ENCODE peak calls at places on chromosomes 4 and X, in seven cellular contexts. One of them, this sample, is unnamed.

GRCh38 chrX:154082396-154083133 is 15.0 kb downstream of the MECP2 start:
- DNase-seq in GM23338: no peak
- DNase-seq in OCI-LY7: no peak
- DNase-seq in neural progenitor cell: no peak
- DNase-seq in GM23248: peak; percentile 79
- DNase-seq in K562: peak; percentile 4
- DNase-seq in IMR-90: peak; percentile 76
- DNase-seq in this sample: no peak

GRCh38 chr4:41009411-41009810 is 204.9 kb downstream of the APBB2 start:
- DNase-seq in GM23338: no peak
- DNase-seq in OCI-LY7: no peak
- DNase-seq in neural progenitor cell: no peak
- DNase-seq in GM23248: peak; percentile 82
- DNase-seq in K562: no peak
- DNase-seq in IMR-90: peak; percentile 87
- DNase-seq in this sample: no peak

GRCh38 chr4:36241771-36242170 is 2.5 kb downstream of the ARAP2 start:
- DNase-seq in GM23338: no peak
- DNase-seq in OCI-LY7: peak; percentile 45
- DNase-seq in neural progenitor cell: no peak
- DNase-seq in GM23248: no peak
- DNase-seq in K562: no peak
- DNase-seq in IMR-90: no peak
- DNase-seq in this sample: no peak

GRCh38 chr4:164949448-164950118 is 27.9 kb downstream of the TRIM61 start:
- DNase-seq in GM23338: peak; percentile 65
- DNase-seq in OCI-LY7: peak; percentile 44
- DNase-seq in neural progenitor cell: peak; percentile 62
- DNase-seq in GM23248: peak; percentile 50
- DNase-seq in K562: no peak
- DNase-seq in IMR-90: no peak
- DNase-seq in this sample: peak; percentile 75

GRCh38 chr4:85318415-85318814 is 156.5 kb upstream of the ARHGAP24 start:
- DNase-seq in GM23338: no peak
- DNase-seq in OCI-LY7: no peak
- DNase-seq in neural progenitor cell: no peak
- DNase-seq in GM23248: no peak
- DNase-seq in K562: no peak
- DNase-seq in IMR-90: no peak
- DNase-seq in this sample: no peak

GRCh38 chr4:172042714-172043114 is 229.5 kb downstream of the GALNTL6 start:
- DNase-seq in GM23338: no peak
- DNase-seq in OCI-LY7: no peak
- DNase-seq in neural progenitor cell: no peak
- DNase-seq in GM23248: no peak
- DNase-seq in K562: no peak
- DNase-seq in IMR-90: no peak
- DNase-seq in this sample: no peak

GRCh38 chrX:38675856-38676255 is 114.5 kb downstream of the TSPAN7 start:
- DNase-seq in GM23338: no peak
- DNase-seq in OCI-LY7: no peak
- DNase-seq in neural progenitor cell: no peak
- DNase-seq in GM23248: no peak
- DNase-seq in K562: no peak
- DNase-seq in IMR-90: no peak
- DNase-seq in this sample: no peak

GRCh38 chr4:74540193-74540592 is 95.3 kb downstream of the AREG start:
- DNase-seq in GM23338: no peak
- DNase-seq in OCI-LY7: no peak
- DNase-seq in neural progenitor cell: no peak
- DNase-seq in GM23248: peak; percentile 89
- DNase-seq in K562: no peak
- DNase-seq in IMR-90: peak; percentile 72
- DNase-seq in this sample: no peak

GRCh38 chr4:125704726-125705125 is 390.0 kb downstream of the FAT4 start:
- DNase-seq in GM23338: peak; percentile 55
- DNase-seq in OCI-LY7: no peak
- DNase-seq in neural progenitor cell: no peak
- DNase-seq in GM23248: peak; percentile 37
- DNase-seq in K562: no peak
- DNase-seq in IMR-90: peak; percentile 37
- DNase-seq in this sample: peak; percentile 47

GRCh38 chr4:152063301-152064235 is 302.8 kb upstream of the GATB start:
- DNase-seq in GM23338: peak; percentile 35
- DNase-seq in OCI-LY7: no peak
- DNase-seq in neural progenitor cell: no peak
- DNase-seq in GM23248: peak; percentile 50
- DNase-seq in K562: no peak
- DNase-seq in IMR-90: no peak
- DNase-seq in this sample: peak; percentile 47

GRCh38 chrX:15203694-15204093 is 66.2 kb downstream of the ASB9 start:
- DNase-seq in GM23338: no peak
- DNase-seq in OCI-LY7: no peak
- DNase-seq in neural progenitor cell: no peak
- DNase-seq in GM23248: no peak
- DNase-seq in K562: no peak
- DNase-seq in IMR-90: no peak
- DNase-seq in this sample: no peak

GRCh38 chrX:63561425-63561824 is 210.3 kb upstream of the SPIN4 start:
- DNase-seq in GM23338: no peak
- DNase-seq in OCI-LY7: no peak
- DNase-seq in neural progenitor cell: no peak
- DNase-seq in GM23248: peak; percentile 14
- DNase-seq in K562: no peak
- DNase-seq in IMR-90: no peak
- DNase-seq in this sample: no peak

GRCh38 chr4:104420766-104421165 is 73.9 kb downstream of the CXXC4 start:
- DNase-seq in GM23338: peak; percentile 60
- DNase-seq in OCI-LY7: no peak
- DNase-seq in neural progenitor cell: peak; percentile 67
- DNase-seq in GM23248: no peak
- DNase-seq in K562: no peak
- DNase-seq in IMR-90: no peak
- DNase-seq in this sample: peak; percentile 29

GRCh38 chrX:67568769-67569168 is 24.9 kb downstream of the AR start:
- DNase-seq in GM23338: no peak
- DNase-seq in OCI-LY7: no peak
- DNase-seq in neural progenitor cell: no peak
- DNase-seq in GM23248: peak; percentile 32
- DNase-seq in K562: no peak
- DNase-seq in IMR-90: no peak
- DNase-seq in this sample: peak; percentile 32

GRCh38 chr4:61375316-61375715 is 175.2 kb downstream of the ADGRL3 start:
- DNase-seq in GM23338: no peak
- DNase-seq in OCI-LY7: no peak
- DNase-seq in neural progenitor cell: no peak
- DNase-seq in GM23248: no peak
- DNase-seq in K562: no peak
- DNase-seq in IMR-90: no peak
- DNase-seq in this sample: no peak

GRCh38 chr4:112889199-112889598 is 160.3 kb upstream of the ANK2 start:
- DNase-seq in GM23338: no peak
- DNase-seq in OCI-LY7: no peak
- DNase-seq in neural progenitor cell: no peak
- DNase-seq in GM23248: peak; percentile 6
- DNase-seq in K562: no peak
- DNase-seq in IMR-90: no peak
- DNase-seq in this sample: no peak

GRCh38 chr4:88211473-88212252 is 53.2 kb upstream of the ABCG2 start:
- DNase-seq in GM23338: peak; percentile 85
- DNase-seq in OCI-LY7: peak; percentile 65
- DNase-seq in neural progenitor cell: peak; percentile 63
- DNase-seq in GM23248: peak; percentile 55
- DNase-seq in K562: peak; percentile 49
- DNase-seq in IMR-90: peak; percentile 46
- DNase-seq in this sample: peak; percentile 60

GRCh38 chrX:68824565-68825125 is 4.2 kb upstream of the EFNB1 start:
- DNase-seq in GM23338: no peak
- DNase-seq in OCI-LY7: no peak
- DNase-seq in neural progenitor cell: no peak
- DNase-seq in GM23248: no peak
- DNase-seq in K562: no peak
- DNase-seq in IMR-90: no peak
- DNase-seq in this sample: no peak

GRCh38 chr4:186592450-186592849 is 37.1 kb upstream of the MTNR1A start:
- DNase-seq in GM23338: no peak
- DNase-seq in OCI-LY7: no peak
- DNase-seq in neural progenitor cell: no peak
- DNase-seq in GM23248: no peak
- DNase-seq in K562: no peak
- DNase-seq in IMR-90: no peak
- DNase-seq in this sample: no peak

GRCh38 chr4:14924080-14924916 is 78.0 kb upstream of the CPEB2 start:
- DNase-seq in GM23338: no peak
- DNase-seq in OCI-LY7: no peak
- DNase-seq in neural progenitor cell: no peak
- DNase-seq in GM23248: no peak
- DNase-seq in K562: no peak
- DNase-seq in IMR-90: no peak
- DNase-seq in this sample: no peak

GRCh38 chrX:153645151-153645550 is 1.9 kb upstream of the DUSP9 start:
- DNase-seq in GM23338: no peak
- DNase-seq in OCI-LY7: no peak
- DNase-seq in neural progenitor cell: no peak
- DNase-seq in GM23248: no peak
- DNase-seq in K562: no peak
- DNase-seq in IMR-90: no peak
- DNase-seq in this sample: no peak

GRCh38 chr4:128281354-128281753 is 6.3 kb downstream of the PGRMC2 start:
- DNase-seq in GM23338: no peak
- DNase-seq in OCI-LY7: no peak
- DNase-seq in neural progenitor cell: no peak
- DNase-seq in GM23248: no peak
- DNase-seq in K562: no peak
- DNase-seq in IMR-90: no peak
- DNase-seq in this sample: no peak
- H3K4me2 ChIP-seq in GM23338: no peak overlapping the region
- H3K4me2 ChIP-seq in OCI-LY7: no peak overlapping the region
- H3K4me2 ChIP-seq in neural progenitor cell: no peak overlapping the region
- H3K4me2 ChIP-seq in GM23248: peak overlapping the region; percentile 63
- H3K4me2 ChIP-seq in K562: no peak overlapping the region
- H3K4me2 ChIP-seq in IMR-90: peak overlapping the region; percentile 65
- H3K4me2 ChIP-seq in this sample: no peak overlapping the region

GRCh38 chr4:78156520-78156919 is 99.4 kb downstream of the FRAS1 start:
- DNase-seq in GM23338: no peak
- DNase-seq in OCI-LY7: no peak
- DNase-seq in neural progenitor cell: no peak
- DNase-seq in GM23248: no peak
- DNase-seq in K562: no peak
- DNase-seq in IMR-90: no peak
- DNase-seq in this sample: no peak

GRCh38 chr4:78155616-78156105 is 98.5 kb downstream of the FRAS1 start:
- DNase-seq in GM23338: no peak
- DNase-seq in OCI-LY7: no peak
- DNase-seq in neural progenitor cell: no peak
- DNase-seq in GM23248: no peak
- DNase-seq in K562: no peak
- DNase-seq in IMR-90: no peak
- DNase-seq in this sample: no peak

GRCh38 chr4:78150465-78150864 is 93.3 kb downstream of the FRAS1 start:
- DNase-seq in GM23338: no peak
- DNase-seq in OCI-LY7: no peak
- DNase-seq in neural progenitor cell: no peak
- DNase-seq in GM23248: no peak
- DNase-seq in K562: no peak
- DNase-seq in IMR-90: no peak
- DNase-seq in this sample: no peak

GRCh38 chr4:78152795-78153194 is 95.7 kb downstream of the FRAS1 start:
- DNase-seq in GM23338: no peak
- DNase-seq in OCI-LY7: no peak
- DNase-seq in neural progenitor cell: no peak
- DNase-seq in GM23248: no peak
- DNase-seq in K562: no peak
- DNase-seq in IMR-90: no peak
- DNase-seq in this sample: no peak

GRCh38 chr4:78154972-78155371 is 97.8 kb downstream of the FRAS1 start:
- DNase-seq in GM23338: no peak
- DNase-seq in OCI-LY7: no peak
- DNase-seq in neural progenitor cell: no peak
- DNase-seq in GM23248: no peak
- DNase-seq in K562: no peak
- DNase-seq in IMR-90: no peak
- DNase-seq in this sample: no peak
- H3K4me3 ChIP-seq in GM23338: no peak overlapping the region
- H3K4me3 ChIP-seq in OCI-LY7: no peak overlapping the region
- H3K4me3 ChIP-seq in neural progenitor cell: no peak overlapping the region
- H3K4me3 ChIP-seq in GM23248: no peak overlapping the region
- H3K4me3 ChIP-seq in K562: no peak overlapping the region
- H3K4me3 ChIP-seq in IMR-90: no peak overlapping the region
- H3K4me3 ChIP-seq in this sample: no peak overlapping the region

GRCh38 chr4:54941994-54942552 is 183.3 kb downstream of the KDR start:
- DNase-seq in GM23338: no peak
- DNase-seq in OCI-LY7: peak; percentile 70
- DNase-seq in neural progenitor cell: peak; percentile 33
- DNase-seq in GM23248: no peak
- DNase-seq in K562: no peak
- DNase-seq in IMR-90: no peak
- DNase-seq in this sample: no peak
- H3K4me2 ChIP-seq in GM23338: no peak overlapping the region
- H3K4me2 ChIP-seq in OCI-LY7: peak overlapping the region; percentile 41
- H3K4me2 ChIP-seq in neural progenitor cell: no peak overlapping the region
- H3K4me2 ChIP-seq in GM23248: no peak overlapping the region
- H3K4me2 ChIP-seq in K562: no peak overlapping the region
- H3K4me2 ChIP-seq in IMR-90: peak overlapping the region; percentile 32
- H3K4me2 ChIP-seq in this sample: no peak overlapping the region

GRCh38 chr4:55345054-55345453 is 988 bp upstream of the SRD5A3 start:
- DNase-seq in GM23338: no peak
- DNase-seq in OCI-LY7: no peak
- DNase-seq in neural progenitor cell: peak; percentile 39
- DNase-seq in GM23248: no peak
- DNase-seq in K562: no peak
- DNase-seq in IMR-90: no peak
- DNase-seq in this sample: no peak

GRCh38 chr4:55345980-55346850 is at the start of gene SRD5A3:
- DNase-seq in GM23338: peak; percentile 89
- DNase-seq in OCI-LY7: peak; percentile 87
- DNase-seq in neural progenitor cell: peak; percentile 92
- DNase-seq in GM23248: peak; percentile 93
- DNase-seq in K562: peak; percentile 89
- DNase-seq in IMR-90: peak; percentile 71
- DNase-seq in this sample: peak; percentile 86

GRCh38 chr4:55337944-55338343 is 8.1 kb upstream of the SRD5A3 start:
- DNase-seq in GM23338: no peak
- DNase-seq in OCI-LY7: no peak
- DNase-seq in neural progenitor cell: no peak
- DNase-seq in GM23248: no peak
- DNase-seq in K562: no peak
- DNase-seq in IMR-90: no peak
- DNase-seq in this sample: no peak

GRCh38 chr4:55336138-55337034 is 9.7 kb upstream of the SRD5A3 start:
- DNase-seq in GM23338: no peak
- DNase-seq in OCI-LY7: no peak
- DNase-seq in neural progenitor cell: no peak
- DNase-seq in GM23248: no peak
- DNase-seq in K562: no peak
- DNase-seq in IMR-90: no peak
- DNase-seq in this sample: no peak

DNA sequence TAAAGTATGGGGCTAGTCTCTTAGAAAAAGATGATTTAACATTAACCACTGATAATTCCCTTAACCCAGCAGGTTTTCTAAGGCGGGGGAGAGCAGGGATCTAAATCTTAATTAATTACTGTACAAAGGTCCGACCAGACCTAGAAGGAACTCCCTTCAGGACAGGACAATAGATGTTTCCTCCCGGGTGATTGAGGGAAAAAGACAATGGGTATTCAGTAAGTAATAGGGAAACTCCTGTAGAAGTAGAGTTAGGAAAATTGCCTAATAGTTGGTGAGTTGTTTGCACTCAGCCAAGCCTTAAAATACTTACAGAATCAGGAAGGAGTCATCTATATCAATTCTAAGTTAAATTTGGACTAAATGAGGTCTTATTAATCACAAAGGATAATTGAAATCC is 5.8 kb upstream of the SRD5A3 start:
- DNase-seq in GM23338: no peak
- DNase-seq in OCI-LY7: no peak
- DNase-seq in neural progenitor cell: peak; percentile 56
- DNase-seq in GM23248: no peak
- DNase-seq in K562: no peak
- DNase-seq in IMR-90: no peak
- DNase-seq in this sample: no peak
- H3K4me3 ChIP-seq in GM23338: no peak overlapping the region
- H3K4me3 ChIP-seq in OCI-LY7: no peak overlapping the region
- H3K4me3 ChIP-seq in neural progenitor cell: no peak overlapping the region
- H3K4me3 ChIP-seq in GM23248: no peak overlapping the region
- H3K4me3 ChIP-seq in K562: no peak overlapping the region
- H3K4me3 ChIP-seq in IMR-90: no peak overlapping the region
- H3K4me3 ChIP-seq in this sample: no peak overlapping the region

This sample was measured in mesendoderm.